ENCODE peak calls at places on chromosome 2, in eight cellular contexts. One of them, this sample, is unnamed.

GRCh38 chr2:174614261-174614660 is 16.7 kb upstream of the WIPF1 start:
- DNase-seq in stomach: no peak
- DNase-seq in fibroblast of mammary gland: peak
- DNase-seq in mesothelial cell of epicardium: no peak
- DNase-seq in NCI-H345: no peak
- DNase-seq in adipocyte: peak
- DNase-seq in naive thymus-derived CD4-positive, alpha-beta T cell: no peak
- DNase-seq in stimulated activated CD8-positive, alpha-beta memory T cell treated with anti-CD3 and anti-CD28 coated beads, Interleukin-2, amount 100 ng/mL, for 1 hour: no peak
- DNase-seq in this sample: no peak

GRCh38 chr2:96321230-96322103 is 3.6 kb upstream of the ITPRIPL1 start:
- DNase-seq in adipocyte: peak
- DNase-seq in NCI-H345: peak
- DNase-seq in stimulated activated CD8-positive, alpha-beta memory T cell treated with anti-CD3 and anti-CD28 coated beads, Interleukin-2, amount 100 ng/mL, for 1 hour: peak
- DNase-seq in mesothelial cell of epicardium: no peak
- DNase-seq in stomach: peak
- DNase-seq in fibroblast of mammary gland: peak
- DNase-seq in naive thymus-derived CD4-positive, alpha-beta T cell: peak
- DNase-seq in this sample: peak

GRCh38 chr2:26222976-26223375 is 21.5 kb downstream of the HADHA start:
- DNase-seq in NCI-H345: no peak
- DNase-seq in adipocyte: no peak
- DNase-seq in fibroblast of mammary gland: no peak
- DNase-seq in mesothelial cell of epicardium: no peak
- DNase-seq in naive thymus-derived CD4-positive, alpha-beta T cell: no peak
- DNase-seq in stomach: no peak
- DNase-seq in stimulated activated CD8-positive, alpha-beta memory T cell treated with anti-CD3 and anti-CD28 coated beads, Interleukin-2, amount 100 ng/mL, for 1 hour: no peak
- DNase-seq in this sample: no peak

GRCh38 chr2:233209117-233209977 is 42.1 kb upstream of the ATG16L1 start:
- DNase-seq in stimulated activated CD8-positive, alpha-beta memory T cell treated with anti-CD3 and anti-CD28 coated beads, Interleukin-2, amount 100 ng/mL, for 1 hour: no peak
- DNase-seq in naive thymus-derived CD4-positive, alpha-beta T cell: no peak
- DNase-seq in mesothelial cell of epicardium: no peak
- DNase-seq in adipocyte: no peak
- DNase-seq in fibroblast of mammary gland: no peak
- DNase-seq in NCI-H345: peak
- DNase-seq in stomach: no peak
- DNase-seq in this sample: no peak

GRCh38 chr2:61179701-61180639 is 18.0 kb downstream of the C2orf74 start:
- DNase-seq in stimulated activated CD8-positive, alpha-beta memory T cell treated with anti-CD3 and anti-CD28 coated beads, Interleukin-2, amount 100 ng/mL, for 1 hour: no peak
- DNase-seq in stomach: peak
- DNase-seq in mesothelial cell of epicardium: no peak
- DNase-seq in naive thymus-derived CD4-positive, alpha-beta T cell: no peak
- DNase-seq in adipocyte: peak
- DNase-seq in fibroblast of mammary gland: peak
- DNase-seq in NCI-H345: no peak
- DNase-seq in this sample: peak

GRCh38 chr2:173741715-173742114 is 223.5 kb downstream of the SP3 start:
- DNase-seq in NCI-H345: peak
- DNase-seq in stomach: no peak
- DNase-seq in stimulated activated CD8-positive, alpha-beta memory T cell treated with anti-CD3 and anti-CD28 coated beads, Interleukin-2, amount 100 ng/mL, for 1 hour: no peak
- DNase-seq in adipocyte: no peak
- DNase-seq in fibroblast of mammary gland: no peak
- DNase-seq in naive thymus-derived CD4-positive, alpha-beta T cell: no peak
- DNase-seq in mesothelial cell of epicardium: no peak
- DNase-seq in this sample: no peak

GRCh38 chr2:103959174-103960125 is 894.5 kb upstream of the POU3F3 start:
- DNase-seq in stimulated activated CD8-positive, alpha-beta memory T cell treated with anti-CD3 and anti-CD28 coated beads, Interleukin-2, amount 100 ng/mL, for 1 hour: no peak
- DNase-seq in stomach: no peak
- DNase-seq in fibroblast of mammary gland: peak
- DNase-seq in mesothelial cell of epicardium: peak
- DNase-seq in adipocyte: peak
- DNase-seq in naive thymus-derived CD4-positive, alpha-beta T cell: no peak
- DNase-seq in NCI-H345: peak
- DNase-seq in this sample: peak

GRCh38 chr2:42931818-42932195 is 139.4 kb upstream of the HAAO start:
- DNase-seq in mesothelial cell of epicardium: no peak
- DNase-seq in naive thymus-derived CD4-positive, alpha-beta T cell: no peak
- DNase-seq in stimulated activated CD8-positive, alpha-beta memory T cell treated with anti-CD3 and anti-CD28 coated beads, Interleukin-2, amount 100 ng/mL, for 1 hour: no peak
- DNase-seq in NCI-H345: no peak
- DNase-seq in fibroblast of mammary gland: peak
- DNase-seq in adipocyte: no peak
- DNase-seq in stomach: no peak
- DNase-seq in this sample: no peak

GRCh38 chr2:3603536-3604206 is 8.8 kb downstream of the COLEC11 start:
- DNase-seq in fibroblast of mammary gland: no peak
- DNase-seq in stomach: no peak
- DNase-seq in naive thymus-derived CD4-positive, alpha-beta T cell: no peak
- DNase-seq in stimulated activated CD8-positive, alpha-beta memory T cell treated with anti-CD3 and anti-CD28 coated beads, Interleukin-2, amount 100 ng/mL, for 1 hour: no peak
- DNase-seq in mesothelial cell of epicardium: no peak
- DNase-seq in adipocyte: no peak
- DNase-seq in NCI-H345: no peak
- DNase-seq in this sample: no peak

GRCh38 chr2:176584333-176584732 is 315.1 kb downstream of the MTX2 start:
- DNase-seq in NCI-H345: no peak
- DNase-seq in stimulated activated CD8-positive, alpha-beta memory T cell treated with anti-CD3 and anti-CD28 coated beads, Interleukin-2, amount 100 ng/mL, for 1 hour: no peak
- DNase-seq in mesothelial cell of epicardium: no peak
- DNase-seq in stomach: no peak
- DNase-seq in fibroblast of mammary gland: peak
- DNase-seq in adipocyte: no peak
- DNase-seq in naive thymus-derived CD4-positive, alpha-beta T cell: no peak
- DNase-seq in this sample: no peak

GRCh38 chr2:71067567-71068217 is 756 bp upstream of the NAGK start:
- DNase-seq in stimulated activated CD8-positive, alpha-beta memory T cell treated with anti-CD3 and anti-CD28 coated beads, Interleukin-2, amount 100 ng/mL, for 1 hour: no peak
- DNase-seq in mesothelial cell of epicardium: no peak
- DNase-seq in fibroblast of mammary gland: peak
- DNase-seq in NCI-H345: no peak
- DNase-seq in stomach: no peak
- DNase-seq in naive thymus-derived CD4-positive, alpha-beta T cell: no peak
- DNase-seq in adipocyte: peak
- DNase-seq in this sample: no peak

GRCh38 chr2:10892796-10893350 is 18.9 kb upstream of the KCNF1 start:
- DNase-seq in fibroblast of mammary gland: no peak
- DNase-seq in stomach: no peak
- DNase-seq in mesothelial cell of epicardium: no peak
- DNase-seq in NCI-H345: no peak
- DNase-seq in naive thymus-derived CD4-positive, alpha-beta T cell: no peak
- DNase-seq in adipocyte: no peak
- DNase-seq in stimulated activated CD8-positive, alpha-beta memory T cell treated with anti-CD3 and anti-CD28 coated beads, Interleukin-2, amount 100 ng/mL, for 1 hour: no peak
- DNase-seq in this sample: no peak

GRCh38 chr2:100580474-100581264 is 17.9 kb downstream of the PDCL3 start:
- DNase-seq in mesothelial cell of epicardium: no peak
- DNase-seq in NCI-H345: no peak
- DNase-seq in fibroblast of mammary gland: no peak
- DNase-seq in stimulated activated CD8-positive, alpha-beta memory T cell treated with anti-CD3 and anti-CD28 coated beads, Interleukin-2, amount 100 ng/mL, for 1 hour: peak
- DNase-seq in stomach: no peak
- DNase-seq in adipocyte: no peak
- DNase-seq in naive thymus-derived CD4-positive, alpha-beta T cell: peak
- DNase-seq in this sample: no peak

GRCh38 chr2:46878886-46879285 is 36.7 kb downstream of the MCFD2 start:
- DNase-seq in adipocyte: peak
- DNase-seq in naive thymus-derived CD4-positive, alpha-beta T cell: no peak
- DNase-seq in stomach: no peak
- DNase-seq in stimulated activated CD8-positive, alpha-beta memory T cell treated with anti-CD3 and anti-CD28 coated beads, Interleukin-2, amount 100 ng/mL, for 1 hour: no peak
- DNase-seq in NCI-H345: no peak
- DNase-seq in fibroblast of mammary gland: peak
- DNase-seq in mesothelial cell of epicardium: no peak
- DNase-seq in this sample: peak

GRCh38 chr2:26533661-26534060 is 55.7 kb upstream of the OTOF start:
- DNase-seq in naive thymus-derived CD4-positive, alpha-beta T cell: no peak
- DNase-seq in fibroblast of mammary gland: no peak
- DNase-seq in mesothelial cell of epicardium: no peak
- DNase-seq in stomach: no peak
- DNase-seq in adipocyte: no peak
- DNase-seq in NCI-H345: no peak
- DNase-seq in stimulated activated CD8-positive, alpha-beta memory T cell treated with anti-CD3 and anti-CD28 coated beads, Interleukin-2, amount 100 ng/mL, for 1 hour: no peak
- DNase-seq in this sample: no peak

GRCh38 chr2:203683932-203684556 is 22.4 kb upstream of the CD28 start:
- DNase-seq in stimulated activated CD8-positive, alpha-beta memory T cell treated with anti-CD3 and anti-CD28 coated beads, Interleukin-2, amount 100 ng/mL, for 1 hour: no peak
- DNase-seq in stomach: no peak
- DNase-seq in adipocyte: peak
- DNase-seq in NCI-H345: no peak
- DNase-seq in naive thymus-derived CD4-positive, alpha-beta T cell: no peak
- DNase-seq in mesothelial cell of epicardium: no peak
- DNase-seq in fibroblast of mammary gland: peak
- DNase-seq in this sample: peak

GRCh38 chr2:148829618-148830017 is 45.4 kb upstream of the KIF5C start:
- DNase-seq in naive thymus-derived CD4-positive, alpha-beta T cell: no peak
- DNase-seq in mesothelial cell of epicardium: no peak
- DNase-seq in fibroblast of mammary gland: no peak
- DNase-seq in NCI-H345: no peak
- DNase-seq in stimulated activated CD8-positive, alpha-beta memory T cell treated with anti-CD3 and anti-CD28 coated beads, Interleukin-2, amount 100 ng/mL, for 1 hour: no peak
- DNase-seq in adipocyte: no peak
- DNase-seq in stomach: no peak
- DNase-seq in this sample: no peak

GRCh38 chr2:3741867-3742602 is 38.7 kb downstream of the DCDC2C start:
- DNase-seq in naive thymus-derived CD4-positive, alpha-beta T cell: no peak
- DNase-seq in fibroblast of mammary gland: no peak
- DNase-seq in NCI-H345: no peak
- DNase-seq in stomach: no peak
- DNase-seq in adipocyte: no peak
- DNase-seq in mesothelial cell of epicardium: no peak
- DNase-seq in stimulated activated CD8-positive, alpha-beta memory T cell treated with anti-CD3 and anti-CD28 coated beads, Interleukin-2, amount 100 ng/mL, for 1 hour: no peak
- DNase-seq in this sample: no peak

GRCh38 chr2:146678516-146678915 is 1166.3 kb upstream of the ACVR2A start:
- DNase-seq in stimulated activated CD8-positive, alpha-beta memory T cell treated with anti-CD3 and anti-CD28 coated beads, Interleukin-2, amount 100 ng/mL, for 1 hour: no peak
- DNase-seq in naive thymus-derived CD4-positive, alpha-beta T cell: no peak
- DNase-seq in stomach: no peak
- DNase-seq in adipocyte: no peak
- DNase-seq in fibroblast of mammary gland: no peak
- DNase-seq in mesothelial cell of epicardium: no peak
- DNase-seq in NCI-H345: no peak
- DNase-seq in this sample: no peak

GRCh38 chr2:44836174-44836573 is 105.3 kb upstream of the SIX3 start:
- DNase-seq in stimulated activated CD8-positive, alpha-beta memory T cell treated with anti-CD3 and anti-CD28 coated beads, Interleukin-2, amount 100 ng/mL, for 1 hour: no peak
- DNase-seq in stomach: no peak
- DNase-seq in adipocyte: no peak
- DNase-seq in NCI-H345: no peak
- DNase-seq in fibroblast of mammary gland: no peak
- DNase-seq in naive thymus-derived CD4-positive, alpha-beta T cell: no peak
- DNase-seq in mesothelial cell of epicardium: no peak
- DNase-seq in this sample: no peak

GRCh38 chr2:238727585-238728321 is 120.1 kb upstream of the TWIST2 start:
- DNase-seq in naive thymus-derived CD4-positive, alpha-beta T cell: no peak
- DNase-seq in adipocyte: peak
- DNase-seq in mesothelial cell of epicardium: no peak
- DNase-seq in stimulated activated CD8-positive, alpha-beta memory T cell treated with anti-CD3 and anti-CD28 coated beads, Interleukin-2, amount 100 ng/mL, for 1 hour: no peak
- DNase-seq in stomach: no peak
- DNase-seq in NCI-H345: no peak
- DNase-seq in fibroblast of mammary gland: peak
- DNase-seq in this sample: no peak

GRCh38 chr2:157565550-157565949 is 63.1 kb downstream of the ACVR1C start:
- DNase-seq in stomach: no peak
- DNase-seq in fibroblast of mammary gland: no peak
- DNase-seq in NCI-H345: no peak
- DNase-seq in stimulated activated CD8-positive, alpha-beta memory T cell treated with anti-CD3 and anti-CD28 coated beads, Interleukin-2, amount 100 ng/mL, for 1 hour: no peak
- DNase-seq in mesothelial cell of epicardium: no peak
- DNase-seq in naive thymus-derived CD4-positive, alpha-beta T cell: no peak
- DNase-seq in adipocyte: no peak
- DNase-seq in this sample: no peak

GRCh38 chr2:201984800-201985525 is 48.7 kb upstream of the FZD7 start:
- DNase-seq in fibroblast of mammary gland: no peak
- DNase-seq in stomach: peak
- DNase-seq in naive thymus-derived CD4-positive, alpha-beta T cell: peak
- DNase-seq in stimulated activated CD8-positive, alpha-beta memory T cell treated with anti-CD3 and anti-CD28 coated beads, Interleukin-2, amount 100 ng/mL, for 1 hour: no peak
- DNase-seq in mesothelial cell of epicardium: no peak
- DNase-seq in NCI-H345: peak
- DNase-seq in adipocyte: no peak
- DNase-seq in this sample: peak

GRCh38 chr2:241300000-241300399 is 15.5 kb downstream of the HDLBP start:
- DNase-seq in naive thymus-derived CD4-positive, alpha-beta T cell: peak
- DNase-seq in mesothelial cell of epicardium: no peak
- DNase-seq in adipocyte: no peak
- DNase-seq in stomach: no peak
- DNase-seq in NCI-H345: no peak
- DNase-seq in fibroblast of mammary gland: no peak
- DNase-seq in stimulated activated CD8-positive, alpha-beta memory T cell treated with anti-CD3 and anti-CD28 coated beads, Interleukin-2, amount 100 ng/mL, for 1 hour: no peak
- DNase-seq in this sample: no peak

This sample was measured in body of pancreas.